ENCODE peak calls at places on chromosomes 7 and 10, in nine cellular contexts. K is NCI-H524; S is kidney glomerular epithelial cell; C is hepatocyte; R is anterior cingulate cortex; E is activated naive CD4-positive, alpha-beta T cell treated with anti-CD3 and anti-CD28 coated beads, Interleukin-2, amount 10 ng/mL, durations not matched to agents 7 days and 5 days; J is uterus; G is CD8-positive, alpha-beta memory T cell; W is NCI-H1417. P is an unnamed sample.

GRCh38 chr10:63724922-63725321 is 203.7 kb downstream of the REEP3 start:
- DNase-seq in K (no peak), S (no peak), C (no peak), R (no peak), E (no peak), J (no peak), G (no peak), W (no peak), P (no peak)

GRCh38 chr7:30594055-30594539 is 581 bp upstream of the GARS1 start:
- DNase-seq in K (no peak), S (peak; percentile 87), C (peak; percentile 56), R (no peak), E (peak; percentile 51), J (peak; percentile 24), G (no peak), W (peak; percentile 91), P (peak; percentile 46)

GRCh38 chr10:61397175-61397986 is 55.8 kb downstream of the TMEM26 start:
- DNase-seq in K (no peak), S (peak; percentile 62), C (no peak), R (no peak), E (no peak), J (no peak), G (no peak), W (no peak), P (no peak)

GRCh38 chr7:95520136-95520535 is 34.4 kb downstream of the ASB4 start:
- DNase-seq in K (no peak), S (no peak), C (no peak), R (no peak), E (no peak), J (no peak), G (no peak), W (no peak), P (no peak)

GRCh38 chr10:48821692-48822091 is 117.9 kb downstream of the LRRC18 start:
- DNase-seq in K (no peak), S (no peak), C (no peak), R (no peak), E (no peak), J (no peak), G (no peak), W (no peak), P (no peak)

GRCh38 chr7:6615853-6616555 is 594 bp downstream of the ZNF853 start:
- DNase-seq in K (peak; percentile 10), S (no peak), C (peak; percentile 41), R (no peak), E (no peak), J (peak; percentile 25), G (no peak), W (peak; percentile 76), P (no peak)

GRCh38 chr10:71460615-71461014 is 63.9 kb downstream of the CDH23 start:
- DNase-seq in K (no peak), S (no peak), C (no peak), R (no peak), E (no peak), J (no peak), G (no peak), W (no peak), P (peak; percentile 24)

GRCh38 chr7:91247497-91247896 is 16.7 kb upstream of the FZD1 start:
- DNase-seq in K (no peak), S (no peak), C (no peak), R (no peak), E (no peak), J (no peak), G (no peak), W (no peak), P (no peak)

GRCh38 chr10:7846591-7846990 is 28.3 kb downstream of the TAF3 start:
- DNase-seq in K (no peak), S (no peak), C (no peak), R (no peak), E (no peak), J (no peak), G (no peak), W (no peak), P (no peak)

GRCh38 chr10:102230861-102231356 is 4.8 kb downstream of the ELOVL3 start:
- DNase-seq in K (peak; percentile 31), S (no peak), C (peak; percentile 65), R (no peak), E (peak; percentile 65), J (peak; percentile 20), G (peak; percentile 24), W (peak; percentile 63), P (no peak)

GRCh38 chr7:23294549-23295400 is 4.4 kb upstream of the MALSU1 start:
- DNase-seq in K (no peak), S (no peak), C (no peak), R (no peak), E (no peak), J (no peak), G (no peak), W (no peak), P (no peak)

GRCh38 chr7:29588900-29589696 is 25.5 kb downstream of the PRR15 start:
- DNase-seq in K (peak; percentile 58), S (peak; percentile 5), C (peak; percentile 61), R (no peak), E (peak; percentile 51), J (no peak), G (no peak), W (peak; percentile 11), P (no peak)

GRCh38 chr7:4861673-4862072 is at the start of gene PAPOLB:
- DNase-seq in K (no peak), S (no peak), C (no peak), R (no peak), E (peak; percentile 35), J (no peak), G (no peak), W (no peak), P (no peak)

GRCh38 chr10:98403812-98404504 is 11.0 kb downstream of the PYROXD2 start:
- DNase-seq in K (no peak), S (no peak), C (no peak), R (no peak), E (no peak), J (no peak), G (no peak), W (no peak), P (no peak)

GRCh38 chr7:24968165-24968564 is 11.8 kb downstream of the OSBPL3 start:
- DNase-seq in K (no peak), S (peak; percentile 50), C (no peak), R (no peak), E (no peak), J (no peak), G (no peak), W (no peak), P (no peak)

GRCh38 chr7:55546826-55547225 is 25.5 kb downstream of the VOPP1 start:
- DNase-seq in K (peak; percentile 80), S (peak; percentile 84), C (peak; percentile 31), R (no peak), E (no peak), J (peak; percentile 39), G (no peak), W (no peak), P (peak; percentile 42)

GRCh38 chr7:118436663-118437062 is 212.2 kb downstream of the ANKRD7 start:
- DNase-seq in K (no peak), S (no peak), C (no peak), R (no peak), E (no peak), J (no peak), G (no peak), W (no peak), P (no peak)

GRCh38 chr7:93245525-93246432 is 13.6 kb downstream of the VPS50 start:
- DNase-seq in K (peak; percentile 53), S (peak; percentile 0), C (peak; percentile 18), R (no peak), E (no peak), J (no peak), G (no peak), W (no peak), P (no peak)

GRCh38 chr7:95545007-95545615 is 51.2 kb downstream of the PDK4 start:
- DNase-seq in K (peak; percentile 27), S (peak; percentile 70), C (peak; percentile 82), R (no peak), E (no peak), J (peak; percentile 46), G (no peak), W (no peak), P (peak; percentile 10)

GRCh38 chr7:7641129-7641663 is 644 bp downstream of the UMAD1 start:
- DNase-seq in K (peak; percentile 53), S (peak; percentile 78), C (peak; percentile 15), R (no peak), E (no peak), J (no peak), G (peak; percentile 16), W (peak; percentile 88), P (no peak)

GRCh38 chr10:79063661-79064490 is 4.9 kb upstream of the ZMIZ1 start:
- DNase-seq in K (no peak), S (no peak), C (no peak), R (no peak), E (peak; percentile 62), J (no peak), G (no peak), W (no peak), P (no peak)

GRCh38 chr7:77310982-77311381 is 105.2 kb downstream of the GSAP start:
- DNase-seq in K (no peak), S (peak; percentile 22), C (no peak), R (no peak), E (no peak), J (no peak), G (no peak), W (no peak), P (no peak)

GRCh38 chr7:39413866-39414668 is 152.1 kb upstream of the YAE1 start:
- DNase-seq in K (peak; percentile 66), S (peak; percentile 11), C (peak; percentile 72), R (no peak), E (peak; percentile 63), J (no peak), G (no peak), W (peak; percentile 26), P (no peak)

GRCh38 chr10:79981673-79982485 is 33.0 kb upstream of the SFTPD start:
- DNase-seq in K (peak; percentile 48), S (peak; percentile 70), C (peak; percentile 80), R (peak; percentile 67), E (peak; percentile 42), J (peak; percentile 38), G (no peak), W (peak; percentile 90), P (no peak)

GRCh38 chr7:155489158-155489840 is 31.4 kb downstream of the EN2 start:
- DNase-seq in K (peak; percentile 29), S (no peak), C (no peak), R (no peak), E (no peak), J (no peak), G (no peak), W (no peak), P (no peak)

GRCh38 chr10:12042409-12042796 is 206 bp downstream of the UPF2 start:
- DNase-seq in K (no peak), S (no peak), C (peak; percentile 59), R (no peak), E (peak; percentile 68), J (no peak), G (peak; percentile 44), W (peak; percentile 60), P (peak; percentile 54)

P was measured in C1 segment of cervical spinal cord.